ENCODE peak calls at places on chromosomes 12 and 14, in eight cellular contexts. One of them, this sample, is unnamed.

GRCh38 chr12:123389560-123390351 is 5.8 kb downstream of the KMT5A start:
- DNase-seq in T-helper 9 cell: no peak
- DNase-seq in NCI-H1417: peak
- DNase-seq in foreskin fibroblast: peak
- DNase-seq in OCI-LY7: peak
- DNase-seq in mucosa of gallbladder: peak
- DNase-seq in stimulated activated CD4-positive, alpha-beta T cell treated with anti-CD3 and anti-CD28 coated beads, TNF-alpha, amount 100 ng/mL, for 4 hours: no peak
- DNase-seq in NCI-H146: peak
- DNase-seq in this sample: peak

GRCh38 chr12:127552838-127553237 is 714.1 kb upstream of the TMEM132C start:
- DNase-seq in T-helper 9 cell: no peak
- DNase-seq in NCI-H1417: no peak
- DNase-seq in foreskin fibroblast: no peak
- DNase-seq in OCI-LY7: no peak
- DNase-seq in mucosa of gallbladder: no peak
- DNase-seq in stimulated activated CD4-positive, alpha-beta T cell treated with anti-CD3 and anti-CD28 coated beads, TNF-alpha, amount 100 ng/mL, for 4 hours: no peak
- DNase-seq in NCI-H146: no peak
- DNase-seq in this sample: no peak

GRCh38 chr12:47066278-47067048 is 13.0 kb upstream of the PCED1B start:
- DNase-seq in T-helper 9 cell: no peak
- DNase-seq in NCI-H1417: no peak
- DNase-seq in foreskin fibroblast: no peak
- DNase-seq in OCI-LY7: no peak
- DNase-seq in mucosa of gallbladder: no peak
- DNase-seq in stimulated activated CD4-positive, alpha-beta T cell treated with anti-CD3 and anti-CD28 coated beads, TNF-alpha, amount 100 ng/mL, for 4 hours: no peak
- DNase-seq in NCI-H146: no peak
- DNase-seq in this sample: no peak

GRCh38 chr12:111387747-111388365 is 17.9 kb upstream of the SH2B3 start:
- DNase-seq in T-helper 9 cell: no peak
- DNase-seq in NCI-H1417: no peak
- DNase-seq in foreskin fibroblast: no peak
- DNase-seq in OCI-LY7: no peak
- DNase-seq in mucosa of gallbladder: no peak
- DNase-seq in stimulated activated CD4-positive, alpha-beta T cell treated with anti-CD3 and anti-CD28 coated beads, TNF-alpha, amount 100 ng/mL, for 4 hours: no peak
- DNase-seq in NCI-H146: no peak
- DNase-seq in this sample: no peak

GRCh38 chr12:62730649-62731377 is 204.1 kb downstream of the PPM1H start:
- DNase-seq in T-helper 9 cell: no peak
- DNase-seq in NCI-H1417: no peak
- DNase-seq in foreskin fibroblast: no peak
- DNase-seq in OCI-LY7: no peak
- DNase-seq in mucosa of gallbladder: no peak
- DNase-seq in stimulated activated CD4-positive, alpha-beta T cell treated with anti-CD3 and anti-CD28 coated beads, TNF-alpha, amount 100 ng/mL, for 4 hours: no peak
- DNase-seq in NCI-H146: no peak
- DNase-seq in this sample: no peak

GRCh38 chr12:60035835-60036234 is 440.0 kb downstream of the SLC16A7 start:
- DNase-seq in T-helper 9 cell: no peak
- DNase-seq in NCI-H1417: no peak
- DNase-seq in foreskin fibroblast: peak
- DNase-seq in OCI-LY7: no peak
- DNase-seq in mucosa of gallbladder: no peak
- DNase-seq in stimulated activated CD4-positive, alpha-beta T cell treated with anti-CD3 and anti-CD28 coated beads, TNF-alpha, amount 100 ng/mL, for 4 hours: no peak
- DNase-seq in NCI-H146: no peak
- DNase-seq in this sample: no peak

GRCh38 chr14:101120636-101121398 is 217.3 kb upstream of the RTL1 start:
- DNase-seq in T-helper 9 cell: no peak
- DNase-seq in NCI-H1417: peak
- DNase-seq in foreskin fibroblast: no peak
- DNase-seq in OCI-LY7: peak
- DNase-seq in mucosa of gallbladder: peak
- DNase-seq in stimulated activated CD4-positive, alpha-beta T cell treated with anti-CD3 and anti-CD28 coated beads, TNF-alpha, amount 100 ng/mL, for 4 hours: no peak
- DNase-seq in NCI-H146: peak
- DNase-seq in this sample: peak

GRCh38 chr14:69811868-69812252 is 14.8 kb upstream of the SLC10A1 start:
- DNase-seq in T-helper 9 cell: no peak
- DNase-seq in NCI-H1417: no peak
- DNase-seq in foreskin fibroblast: no peak
- DNase-seq in OCI-LY7: no peak
- DNase-seq in mucosa of gallbladder: no peak
- DNase-seq in stimulated activated CD4-positive, alpha-beta T cell treated with anti-CD3 and anti-CD28 coated beads, TNF-alpha, amount 100 ng/mL, for 4 hours: no peak
- DNase-seq in NCI-H146: no peak
- DNase-seq in this sample: no peak

GRCh38 chr14:89304972-89305703 is 111.9 kb downstream of the FOXN3 start:
- DNase-seq in T-helper 9 cell: no peak
- DNase-seq in NCI-H1417: peak
- DNase-seq in foreskin fibroblast: peak
- DNase-seq in OCI-LY7: peak
- DNase-seq in mucosa of gallbladder: peak
- DNase-seq in stimulated activated CD4-positive, alpha-beta T cell treated with anti-CD3 and anti-CD28 coated beads, TNF-alpha, amount 100 ng/mL, for 4 hours: no peak
- DNase-seq in NCI-H146: no peak
- DNase-seq in this sample: peak

GRCh38 chr12:107351109-107351508 is 257.8 kb upstream of the CRY1 start:
- DNase-seq in T-helper 9 cell: no peak
- DNase-seq in NCI-H1417: no peak
- DNase-seq in foreskin fibroblast: no peak
- DNase-seq in OCI-LY7: no peak
- DNase-seq in mucosa of gallbladder: no peak
- DNase-seq in stimulated activated CD4-positive, alpha-beta T cell treated with anti-CD3 and anti-CD28 coated beads, TNF-alpha, amount 100 ng/mL, for 4 hours: no peak
- DNase-seq in NCI-H146: no peak
- DNase-seq in this sample: no peak

GRCh38 chr12:49052451-49053208 is 8.0 kb downstream of the KMT2D start:
- DNase-seq in T-helper 9 cell: no peak
- DNase-seq in NCI-H1417: no peak
- DNase-seq in foreskin fibroblast: no peak
- DNase-seq in OCI-LY7: no peak
- DNase-seq in mucosa of gallbladder: no peak
- DNase-seq in stimulated activated CD4-positive, alpha-beta T cell treated with anti-CD3 and anti-CD28 coated beads, TNF-alpha, amount 100 ng/mL, for 4 hours: no peak
- DNase-seq in NCI-H146: no peak
- DNase-seq in this sample: no peak

GRCh38 chr12:52327086-52327829 is 6.1 kb upstream of the KRT83 start:
- DNase-seq in T-helper 9 cell: peak
- DNase-seq in NCI-H1417: peak
- DNase-seq in foreskin fibroblast: peak
- DNase-seq in OCI-LY7: peak
- DNase-seq in mucosa of gallbladder: peak
- DNase-seq in stimulated activated CD4-positive, alpha-beta T cell treated with anti-CD3 and anti-CD28 coated beads, TNF-alpha, amount 100 ng/mL, for 4 hours: peak
- DNase-seq in NCI-H146: peak
- DNase-seq in this sample: peak

This sample was measured in activated B cell treated with CpG ODN at 0.5 μM for 24 hours.